ENCODE peak calls at places on chromosomes 16 and 17, in five cellular contexts. One of them, this sample, is unnamed.

GRCh38 chr17:882827-883585 is 96.6 kb downstream of the NXN start:
- DNase-seq in K562: no peak
- DNase-seq in H1: no peak
- DNase-seq in A549: no peak
- DNase-seq in GM12878: no peak
- DNase-seq in this sample: peak

GRCh38 chr17:37833237-37833859 is 88.5 kb upstream of the HNF1B start:
- DNase-seq in A549: no peak
- DNase-seq in H1: no peak
- DNase-seq in GM12878: peak
- DNase-seq in K562: peak
- DNase-seq in this sample: no peak

GRCh38 chr16:16029431-16030011 is 80.1 kb downstream of the ABCC1 start:
- DNase-seq in H1: no peak
- DNase-seq in K562: no peak
- DNase-seq in GM12878: no peak
- DNase-seq in A549: no peak
- DNase-seq in this sample: no peak

GRCh38 chr17:45265823-45266222 is 3.9 kb upstream of the SPATA32 start:
- DNase-seq in A549: peak
- DNase-seq in GM12878: no peak
- DNase-seq in H1: no peak
- DNase-seq in K562: no peak
- DNase-seq in this sample: no peak

GRCh38 chr16:50338371-50339231 is 30.2 kb downstream of the BRD7 start:
- DNase-seq in A549: no peak
- DNase-seq in K562: peak
- DNase-seq in GM12878: no peak
- DNase-seq in H1: no peak
- DNase-seq in this sample: no peak

GRCh38 chr16:14140916-14141315 is 69.8 kb downstream of the MRTFB start:
- DNase-seq in GM12878: no peak
- DNase-seq in K562: no peak
- DNase-seq in H1: no peak
- DNase-seq in A549: no peak
- DNase-seq in this sample: no peak

GRCh38 chr17:81294512-81295030 is 536 bp downstream of the SLC38A10 start:
- DNase-seq in GM12878: no peak
- DNase-seq in K562: peak
- DNase-seq in H1: no peak
- DNase-seq in A549: no peak
- DNase-seq in this sample: no peak

GRCh38 chr16:84862804-84863484 is 43.2 kb downstream of the CRISPLD2 start:
- DNase-seq in A549: no peak
- DNase-seq in GM12878: no peak
- DNase-seq in H1: no peak
- DNase-seq in K562: no peak
- DNase-seq in this sample: no peak

GRCh38 chr16:21253470-21253869 is 20.0 kb downstream of the ANKS4B start:
- DNase-seq in GM12878: no peak
- DNase-seq in H1: no peak
- DNase-seq in K562: no peak
- DNase-seq in A549: no peak
- DNase-seq in this sample: peak

GRCh38 chr16:67871256-67871655 is 1.6 kb upstream of the EDC4 start:
- DNase-seq in GM12878: no peak
- DNase-seq in H1: no peak
- DNase-seq in A549: no peak
- DNase-seq in K562: no peak
- DNase-seq in this sample: no peak

GRCh38 chr16:67525176-67525860 is 3.3 kb upstream of the RIPOR1 start:
- DNase-seq in A549: no peak
- DNase-seq in H1: no peak
- DNase-seq in K562: no peak
- DNase-seq in GM12878: no peak
- DNase-seq in this sample: no peak

GRCh38 chr17:17732444-17732843 is 51.2 kb downstream of the RAI1 start:
- DNase-seq in A549: no peak
- DNase-seq in K562: no peak
- DNase-seq in H1: no peak
- DNase-seq in GM12878: no peak
- DNase-seq in this sample: no peak

GRCh38 chr17:28563475-28563874 is 7.8 kb downstream of the PIGS start:
- DNase-seq in H1: no peak
- DNase-seq in A549: peak
- DNase-seq in GM12878: no peak
- DNase-seq in K562: no peak
- DNase-seq in this sample: peak

GRCh38 chr16:48444574-48444973 is 59.4 kb upstream of the SIAH1 start:
- DNase-seq in A549: peak
- DNase-seq in H1: no peak
- DNase-seq in GM12878: no peak
- DNase-seq in K562: no peak
- DNase-seq in this sample: no peak

GRCh38 chr16:20763461-20764232 is at the start of gene ACSM3:
- DNase-seq in H1: peak
- DNase-seq in K562: peak
- DNase-seq in GM12878: peak
- DNase-seq in A549: peak
- DNase-seq in this sample: peak

GRCh38 chr17:1697681-1698080 is 12.5 kb downstream of the TLCD2 start:
- DNase-seq in A549: no peak
- DNase-seq in K562: no peak
- DNase-seq in GM12878: no peak
- DNase-seq in H1: no peak
- DNase-seq in this sample: no peak

GRCh38 chr17:7213895-7214299 is 5.7 kb downstream of the DLG4 start:
- DNase-seq in H1: peak
- DNase-seq in K562: peak
- DNase-seq in A549: peak
- DNase-seq in GM12878: no peak
- DNase-seq in this sample: peak

GRCh38 chr17:17151055-17151454 is 55.1 kb downstream of the PLD6 start:
- DNase-seq in K562: no peak
- DNase-seq in GM12878: no peak
- DNase-seq in H1: no peak
- DNase-seq in A549: peak
- DNase-seq in this sample: no peak

GRCh38 chr16:57533618-57534336 is 2.6 kb downstream of the CCDC102A start:
- DNase-seq in H1: no peak
- DNase-seq in K562: no peak
- DNase-seq in A549: no peak
- DNase-seq in GM12878: no peak
- DNase-seq in this sample: no peak

GRCh38 chr17:77716289-77716929 is 242.1 kb upstream of the TNRC6C start:
- DNase-seq in A549: no peak
- DNase-seq in GM12878: no peak
- DNase-seq in K562: no peak
- DNase-seq in H1: no peak
- DNase-seq in this sample: no peak

GRCh38 chr17:45227101-45227591 is 5.5 kb downstream of the FMNL1 start:
- DNase-seq in A549: no peak
- DNase-seq in K562: peak
- DNase-seq in H1: no peak
- DNase-seq in GM12878: peak
- DNase-seq in this sample: no peak

GRCh38 chr16:64290461-64290860 is 831.4 kb downstream of the CDH11 start:
- DNase-seq in GM12878: no peak
- DNase-seq in H1: no peak
- DNase-seq in A549: no peak
- DNase-seq in K562: no peak
- DNase-seq in this sample: no peak

GRCh38 chr16:85553436-85554113 is 59.5 kb upstream of the GSE1 start:
- DNase-seq in H1: no peak
- DNase-seq in GM12878: no peak
- DNase-seq in A549: peak
- DNase-seq in K562: peak
- DNase-seq in this sample: peak

GRCh38 chr17:8393470-8394231 is 4.0 kb downstream of the RNF222 start:
- DNase-seq in K562: no peak
- DNase-seq in GM12878: no peak
- DNase-seq in H1: no peak
- DNase-seq in A549: no peak
- DNase-seq in this sample: no peak

GRCh38 chr16:47880653-47881052 is 275.1 kb downstream of the ABCC12 start:
- DNase-seq in K562: no peak
- DNase-seq in GM12878: no peak
- DNase-seq in A549: no peak
- DNase-seq in H1: no peak
- DNase-seq in this sample: no peak

GRCh38 chr17:4097165-4097960 is 45.5 kb downstream of the ZZEF1 start:
- DNase-seq in A549: no peak
- DNase-seq in H1: no peak
- DNase-seq in GM12878: no peak
- DNase-seq in K562: peak
- DNase-seq in this sample: no peak

GRCh38 chr17:4098516-4099209 is 44.2 kb downstream of the ZZEF1 start:
- DNase-seq in A549: no peak
- DNase-seq in H1: no peak
- DNase-seq in GM12878: no peak
- DNase-seq in K562: no peak
- DNase-seq in this sample: no peak

GRCh38 chr17:4104506-4104905 is 38.3 kb downstream of the ZZEF1 start:
- DNase-seq in K562: no peak
- DNase-seq in H1: no peak
- DNase-seq in A549: no peak
- DNase-seq in GM12878: no peak
- DNase-seq in this sample: no peak

GRCh38 chr17:4101799-4102405 is 40.9 kb downstream of the ZZEF1 start:
- DNase-seq in H1: no peak
- DNase-seq in K562: no peak
- DNase-seq in GM12878: no peak
- DNase-seq in A549: no peak
- DNase-seq in this sample: no peak

DNA sequence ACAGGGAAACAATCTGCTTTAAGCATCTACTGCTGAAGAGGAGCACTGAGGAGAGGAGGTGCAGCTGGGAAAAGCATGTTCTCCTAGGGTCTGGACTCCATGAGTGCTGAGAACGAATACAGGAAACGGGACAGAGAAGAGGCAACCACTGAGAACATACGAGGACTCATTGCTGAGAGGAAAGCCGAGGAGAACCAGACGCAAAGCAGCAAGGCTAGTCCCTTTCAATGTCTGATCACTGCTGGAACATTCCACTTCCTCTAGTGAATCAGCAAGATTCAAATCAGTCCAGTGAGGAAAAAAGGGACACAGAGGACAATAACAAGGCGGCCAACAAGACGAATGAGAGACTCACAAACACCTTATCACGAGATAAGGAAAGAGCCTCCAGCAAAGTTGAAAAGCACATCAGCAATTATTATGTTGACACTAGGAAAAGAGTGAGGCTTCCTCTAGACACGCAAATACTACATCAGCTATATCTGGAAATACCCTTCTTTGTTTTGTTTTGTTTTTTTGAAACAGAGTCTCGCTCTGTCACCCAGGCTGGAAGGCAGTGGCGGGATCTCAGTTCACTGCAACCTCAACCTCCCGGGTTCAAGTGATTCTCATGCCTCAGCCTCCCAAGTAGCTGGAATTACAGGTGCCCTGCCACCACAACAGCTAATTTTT is 41.6 kb downstream of the ZZEF1 start:
- DNase-seq in K562: peak
- DNase-seq in H1: no peak
- DNase-seq in GM12878: peak
- DNase-seq in A549: peak
- DNase-seq in this sample: no peak
- H3K4me3 ChIP-seq in K562: no peak
- H3K4me3 ChIP-seq in H1: no peak
- H3K4me3 ChIP-seq in GM12878: no peak
- H3K4me3 ChIP-seq in A549: no peak
- H3K4me3 ChIP-seq in this sample: no peak

DNA sequence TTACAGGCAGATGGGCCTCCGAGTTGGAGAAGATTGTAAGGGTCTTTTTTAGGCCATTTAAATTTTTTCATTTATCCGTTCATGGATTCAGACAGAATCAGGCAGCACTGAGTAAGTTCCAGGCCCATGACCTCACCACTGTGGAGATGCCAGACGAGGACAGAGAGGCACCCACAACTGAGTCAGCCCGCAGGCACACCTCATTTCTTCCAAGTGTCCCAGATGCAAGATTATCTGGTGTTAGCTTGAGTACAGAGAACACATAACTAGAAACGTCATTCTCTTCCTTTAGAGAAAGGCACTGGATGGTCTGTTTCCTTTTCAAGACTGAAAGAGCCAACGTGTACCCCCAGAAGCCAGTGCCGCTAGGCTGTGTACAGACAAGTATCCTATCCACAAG is 16.9 kb downstream of the CLEC16A start:
- DNase-seq in A549: no peak
- DNase-seq in H1: no peak
- DNase-seq in GM12878: no peak
- DNase-seq in K562: no peak
- DNase-seq in this sample: no peak
- TF ChIP-seq KDM1A in A549: no peak
- TF ChIP-seq KDM1A in H1: no peak
- TF ChIP-seq KDM1A in GM12878: no peak
- TF ChIP-seq KDM1A in K562: no peak
- TF ChIP-seq KDM1A in this sample: no peak

DNA sequence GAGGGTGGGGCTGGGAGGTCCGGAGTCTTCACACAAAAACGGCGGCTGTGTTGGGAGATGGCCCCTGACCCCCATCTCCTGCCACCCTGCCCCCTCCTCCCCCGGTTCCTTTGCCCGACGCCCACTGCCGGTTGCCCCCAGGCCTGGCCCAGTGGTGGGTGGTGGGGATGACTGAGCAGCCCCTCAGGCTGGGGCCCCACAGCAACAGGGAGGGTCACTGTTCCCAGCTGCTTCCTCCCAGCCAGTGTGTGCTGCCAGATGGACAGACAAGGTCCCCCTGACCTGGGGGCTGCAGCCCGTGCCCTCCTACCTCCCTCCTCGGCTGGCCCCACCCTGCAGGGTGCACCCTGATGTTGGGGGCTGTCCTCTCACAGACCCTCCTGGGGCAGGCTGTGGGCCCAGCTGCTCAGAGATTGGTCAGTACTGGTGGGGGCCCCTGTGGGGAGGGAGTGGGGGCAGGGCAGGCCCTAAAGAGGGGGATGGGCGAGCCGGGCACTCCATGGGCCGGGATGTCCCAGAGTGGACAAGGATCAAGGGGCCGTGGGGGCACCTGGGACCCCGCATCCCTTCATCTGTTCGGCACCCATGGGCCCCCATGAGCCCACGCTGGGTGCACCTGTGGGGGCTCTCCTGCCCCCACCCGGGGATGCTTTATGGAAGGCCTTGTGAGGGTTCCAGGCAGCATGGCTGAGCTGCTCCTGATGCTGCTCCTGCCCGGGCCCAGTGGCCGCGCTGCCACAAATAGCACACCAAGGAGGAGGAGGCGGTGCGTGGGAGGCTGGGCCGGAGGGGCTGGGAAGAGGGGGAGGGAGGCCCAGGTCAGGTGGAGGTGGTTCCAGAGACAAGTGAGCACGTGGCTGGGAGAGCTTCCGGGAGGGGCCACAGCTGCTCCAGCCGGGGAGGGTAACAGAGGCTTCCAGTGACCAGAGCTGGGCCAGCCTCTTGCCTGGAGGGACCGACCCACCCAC is 5.1 kb downstream of the C1QTNF8 start:
- DNase-seq in A549: no peak
- DNase-seq in H1: no peak
- DNase-seq in K562: peak
- DNase-seq in GM12878: no peak
- DNase-seq in this sample: peak
- H3K4me3 ChIP-seq in A549: peak
- H3K4me3 ChIP-seq in H1: no peak
- H3K4me3 ChIP-seq in K562: no peak
- H3K4me3 ChIP-seq in GM12878: no peak
- H3K4me3 ChIP-seq in this sample: peak

GRCh38 chr17:15213381-15214087 is 51.6 kb downstream of the PMP22 start:
- DNase-seq in GM12878: no peak
- DNase-seq in A549: peak
- DNase-seq in H1: no peak
- DNase-seq in K562: peak
- DNase-seq in this sample: no peak
- TF ChIP-seq KDM1A in GM12878: no peak
- TF ChIP-seq KDM1A in A549: no peak
- TF ChIP-seq KDM1A in H1: no peak
- TF ChIP-seq KDM1A in K562: no peak
- TF ChIP-seq KDM1A in this sample: no peak

This sample was measured in HepG2.